ENCODE peak calls at places on chromosomes 4 and X, in eight cellular contexts. P is tibial nerve, I is A549, Q is stomach, E is ovary, X is GM12878, S is SK-N-SH, O is upper lobe of left lung. Z is an unnamed sample.

GRCh38 chr4:5711479-5712184 is 631 bp downstream of the EVC start:
- DNase-seq in P (no peak), I (peak; percentile 55), Q (no peak), E (peak; percentile 51), X (no peak), S (no peak), O (no peak), Z (peak; percentile 77)

GRCh38 chr4:177492022-177492421 is 49.8 kb upstream of the AGA start:
- DNase-seq in P (no peak), I (no peak), Q (no peak), E (no peak), X (no peak), S (no peak), O (no peak), Z (no peak)

GRCh38 chr4:108829981-108830492 is 67.2 kb upstream of the ETNPPL start:
- DNase-seq in P (no peak), I (no peak), Q (no peak), E (no peak), X (no peak), S (no peak), O (no peak), Z (no peak)

GRCh38 chr4:107130157-107130556 is 94.0 kb upstream of the DKK2 start:
- DNase-seq in P (no peak), I (no peak), Q (no peak), E (no peak), X (no peak), S (no peak), O (no peak), Z (no peak)

GRCh38 chrX:118115948-118116307 is 682 bp downstream of the KLHL13 start:
- DNase-seq in P (no peak), I (no peak), Q (no peak), E (no peak), X (no peak), S (no peak), O (no peak), Z (no peak)

GRCh38 chrX:50747471-50747900 is 66.5 kb downstream of the SHROOM4 start:
- DNase-seq in P (no peak), I (peak; percentile 11), Q (no peak), E (no peak), X (no peak), S (peak; percentile 10), O (no peak), Z (no peak)

GRCh38 chrX:114626323-114626722 is 42.4 kb downstream of the HTR2C start:
- DNase-seq in P (peak; percentile 4), I (peak; percentile 13), Q (no peak), E (no peak), X (no peak), S (peak; percentile 12), O (no peak), Z (no peak)

GRCh38 chrX:106246511-106246910 is 78.4 kb downstream of the PWWP3B start:
- DNase-seq in P (no peak), I (no peak), Q (no peak), E (no peak), X (no peak), S (no peak), O (no peak), Z (no peak)

GRCh38 chr4:26256016-26256415 is 64.8 kb upstream of the RBPJ start:
- DNase-seq in P (no peak), I (no peak), Q (no peak), E (no peak), X (no peak), S (no peak), O (no peak), Z (no peak)

GRCh38 chrX:24902808-24903207 is 113.0 kb downstream of the ARX start:
- DNase-seq in P (no peak), I (no peak), Q (no peak), E (no peak), X (no peak), S (no peak), O (no peak), Z (no peak)

GRCh38 chr4:148515248-148515647 is 73.0 kb upstream of the NR3C2 start:
- DNase-seq in P (no peak), I (no peak), Q (no peak), E (no peak), X (no peak), S (no peak), O (no peak), Z (no peak)

GRCh38 chr4:163132469-163133222 is 34.0 kb downstream of the NAF1 start:
- DNase-seq in P (no peak), I (no peak), Q (no peak), E (no peak), X (no peak), S (no peak), O (no peak), Z (no peak)

GRCh38 chr4:18042754-18043153 is 21.2 kb upstream of the LCORL start:
- DNase-seq in P (no peak), I (no peak), Q (no peak), E (no peak), X (no peak), S (no peak), O (no peak), Z (no peak)

GRCh38 chr4:2277956-2278355 is 16.0 kb upstream of the MXD4 start:
- DNase-seq in P (no peak), I (no peak), Q (no peak), E (no peak), X (no peak), S (no peak), O (no peak), Z (no peak)

GRCh38 chrX:94107981-94108380 is 434.0 kb downstream of the FAM133A start:
- DNase-seq in P (no peak), I (no peak), Q (no peak), E (no peak), X (no peak), S (no peak), O (no peak), Z (no peak)

GRCh38 chrX:3659761-3660160 is 53.7 kb downstream of the PRKX start:
- DNase-seq in P (no peak), I (no peak), Q (no peak), E (no peak), X (no peak), S (no peak), O (no peak), Z (no peak)

GRCh38 chr4:653831-654525 is 20.1 kb downstream of the ATP5ME start:
- DNase-seq in P (no peak), I (no peak), Q (no peak), E (no peak), X (no peak), S (no peak), O (no peak), Z (no peak)

GRCh38 chr4:42709392-42710065 is 52.6 kb upstream of the ATP8A1 start:
- DNase-seq in P (no peak), I (no peak), Q (no peak), E (no peak), X (no peak), S (no peak), O (no peak), Z (no peak)

GRCh38 chr4:80393246-80393969 is 57.9 kb downstream of the CFAP299 start:
- DNase-seq in P (no peak), I (no peak), Q (no peak), E (no peak), X (no peak), S (no peak), O (no peak), Z (no peak)

GRCh38 chr4:14269824-14270223 is 642.3 kb upstream of the BOD1L1 start:
- DNase-seq in P (peak; percentile 26), I (no peak), Q (no peak), E (no peak), X (peak; percentile 19), S (no peak), O (no peak), Z (no peak)

GRCh38 chrX:106932960-106933537 is 12.8 kb downstream of the CLDN2 start:
- DNase-seq in P (no peak), I (peak; percentile 35), Q (no peak), E (no peak), X (no peak), S (no peak), O (no peak), Z (no peak)

GRCh38 chr4:146368209-146368608 is 153.5 kb downstream of the SLC10A7 start:
- DNase-seq in P (no peak), I (no peak), Q (no peak), E (no peak), X (no peak), S (no peak), O (no peak), Z (no peak)

GRCh38 chr4:6538586-6538985 is 36.4 kb upstream of the MAN2B2 start:
- DNase-seq in P (no peak), I (no peak), Q (no peak), E (no peak), X (no peak), S (no peak), O (no peak), Z (no peak)

GRCh38 chr4:44447563-44448504 is 775 bp downstream of the KCTD8 start:
- DNase-seq in P (no peak), I (peak; percentile 10), Q (peak; percentile 70), E (peak; percentile 52), X (no peak), S (peak; percentile 27), O (peak; percentile 81), Z (peak; percentile 64)

GRCh38 chr4:6869944-6870343 is 39.7 kb upstream of the TBC1D14 start:
- DNase-seq in P (no peak), I (no peak), Q (no peak), E (no peak), X (no peak), S (no peak), O (no peak), Z (no peak)

GRCh38 chrX:152824841-152825374 is 5.6 kb downstream of the CETN2 start:
- DNase-seq in P (no peak), I (no peak), Q (no peak), E (no peak), X (no peak), S (no peak), O (no peak), Z (no peak)
- TF ChIP-seq EP300 in P (no peak), I (no peak), Q (no peak), E (no peak), X (no peak), S (no peak), O (no peak), Z (no peak)

GRCh38 chrX:132858018-132858417 is 100.4 kb downstream of the HS6ST2 start:
- DNase-seq in P (no peak), I (no peak), Q (no peak), E (no peak), X (no peak), S (no peak), O (no peak), Z (no peak)
- TF ChIP-seq EP300 in P (no peak), I (no peak), Q (no peak), E (no peak), X (no peak), S (no peak), O (no peak), Z (no peak)

GRCh38 chrX:130109429-130110378 is 593 bp downstream of the ELF4 start:
- DNase-seq in P (no peak), I (peak; percentile 17), Q (no peak), E (peak; percentile 56), X (no peak), S (peak; percentile 61), O (peak; percentile 78), Z (peak; percentile 69)
- TF ChIP-seq EP300 in P (no peak), I (no peak), Q (no peak), E (no peak), X (no peak), S (no peak), O (no peak), Z (no peak)

DNA sequence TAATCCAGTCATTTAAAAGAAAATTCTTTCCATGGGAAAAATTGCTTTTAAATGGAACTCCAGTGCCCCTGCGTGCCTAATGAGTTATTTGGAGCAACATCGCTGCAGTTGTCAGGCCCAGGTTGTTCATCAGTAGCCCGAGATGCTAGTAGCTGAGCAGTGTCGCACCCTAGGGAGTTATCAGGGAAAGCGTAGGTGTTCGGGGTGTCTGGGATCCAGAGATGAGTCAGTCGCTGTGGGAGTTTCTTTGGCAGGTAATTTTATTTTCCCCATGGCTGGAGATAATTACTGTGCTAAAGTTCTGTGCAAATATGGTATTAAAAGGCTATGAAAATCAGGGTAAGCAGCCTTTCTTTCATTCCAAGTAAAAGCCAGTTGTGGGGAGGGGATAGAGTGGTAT is 49.4 kb downstream of the ANXA3 start:
- DNase-seq in P (no peak), I (no peak), Q (no peak), E (no peak), X (peak; percentile 63), S (no peak), O (no peak), Z (no peak)
- TF ChIP-seq EP300 in P (no peak), I (no peak), Q (no peak), E (no peak), X (peak; percentile 83), S (no peak), O (no peak), Z (no peak)

Z was measured in sigmoid colon.